ENCODE peak calls at places on chromosome 12, in seven cellular contexts. E is progenitor cell of endocrine pancreas; R is midbrain; I is Calu3; N is stimulated activated CD4-positive, alpha-beta T cell treated with anti-CD3 and anti-CD28 coated beads, Interleukin-12 subunit alpha, Interleukin-12 subunit beta, amount 100 ng/mL, for 4 hours; A is A172; D is kidney tubule cell. Z is an unnamed sample.

GRCh38 chr12:108701779-108702435 is 29.4 kb downstream of the CORO1C start:
- DNase-seq in A (no peak), N (no peak), E (no peak), D (no peak), I (no peak), R (no peak), Z (no peak)

GRCh38 chr12:111429760-111430417 is 24.2 kb downstream of the SH2B3 start:
- DNase-seq in I (no peak), R (no peak), A (no peak), N (peak), E (no peak), D (no peak), Z (no peak)

GRCh38 chr12:116687888-116688287 is 50.0 kb downstream of the SPRING1 start:
- DNase-seq in R (no peak), I (peak), D (peak), A (peak), N (peak), E (no peak), Z (no peak)

GRCh38 chr12:32181498-32182175 is 75.0 kb downstream of the BICD1 start:
- DNase-seq in R (no peak), E (no peak), I (no peak), A (no peak), N (no peak), D (no peak), Z (no peak)

GRCh38 chr12:110741371-110741770 is 1.3 kb downstream of the PPP1CC start:
- DNase-seq in A (no peak), R (no peak), N (no peak), I (no peak), D (peak), E (no peak), Z (no peak)

GRCh38 chr12:442235-442884 is 17.4 kb upstream of the B4GALNT3 start:
- DNase-seq in D (peak), R (peak), E (peak), N (no peak), I (peak), A (peak), Z (no peak)

GRCh38 chr12:47205532-47206449 is 126.0 kb upstream of the AMIGO2 start:
- DNase-seq in N (no peak), D (no peak), I (no peak), R (no peak), E (no peak), A (peak), Z (no peak)

GRCh38 chr12:6553051-6553868 is 2.6 kb downstream of the IFFO1 start:
- DNase-seq in I (no peak), N (no peak), D (peak), E (no peak), R (peak), A (peak), Z (no peak)

GRCh38 chr12:1593232-1594044 is 943 bp downstream of the FBXL14 start:
- DNase-seq in D (peak), N (peak), A (no peak), E (peak), I (peak), R (peak), Z (peak)

Z was measured in stimulated activated naive B cell treated with anti-CD40 and anti-IgM and Interleukin-4, amounts not matched to agents 10 μg/mL and 1 μg/mL and 100 μg/mL, for 72 hours.